ENCODE peak calls at places on chromosomes 13 and 19, in eight cellular contexts. J, O, E, X, G, S, V and A are unnamed samples.

GRCh38 chr19:2227415-2228156 is 8.5 kb downstream of the PLEKHJ1 start:
- DNase-seq in E (peak), J (no peak), X (no peak), S (no peak), V (no peak), G (no peak), O (no peak), A (no peak)

GRCh38 chr13:62088155-62088554 is 672.5 kb upstream of the PCDH20 start:
- DNase-seq in J (no peak), O (no peak), G (no peak), V (no peak), X (no peak), E (no peak), S (no peak), A (no peak)

GRCh38 chr19:18543814-18544475 is 572 bp upstream of the FKBP8 start:
- DNase-seq in G (peak), S (peak), E (peak), J (peak), O (peak), X (no peak), V (peak), A (peak)

GRCh38 chr19:45400192-45400591 is 4.7 kb downstream of the PPP1R13L start:
- DNase-seq in G (peak), O (no peak), X (no peak), S (no peak), J (no peak), V (no peak), E (no peak), A (no peak)

GRCh38 chr13:100075700-100076587 is 12.9 kb upstream of the PCCA start:
- DNase-seq in O (peak), S (no peak), V (no peak), J (no peak), X (no peak), G (no peak), E (no peak), A (no peak)

GRCh38 chr13:79604752-79605151 is 123.8 kb downstream of the NDFIP2 start:
- DNase-seq in J (no peak), S (no peak), E (peak), G (peak), O (no peak), V (no peak), X (no peak), A (no peak)

GRCh38 chr19:27746691-27747380 is 1466.1 kb downstream of the UQCRFS1 start:
- DNase-seq in V (peak), J (no peak), E (peak), G (peak), S (no peak), X (no peak), O (no peak), A (no peak)

GRCh38 chr13:52848455-52849190 is at the start of gene PCDH8:
- DNase-seq in G (no peak), J (no peak), S (peak), E (peak), V (peak), O (no peak), X (no peak), A (no peak)

GRCh38 chr13:40640202-40640601 is 26.2 kb downstream of the FOXO1 start:
- DNase-seq in S (no peak), O (no peak), X (no peak), E (no peak), V (no peak), G (no peak), J (peak), A (no peak)

GRCh38 chr19:32363175-32363574 is 17.8 kb downstream of the ZNF507 start:
- DNase-seq in X (no peak), V (no peak), O (no peak), E (no peak), G (peak), S (no peak), J (no peak), A (no peak)

GRCh38 chr13:113742000-113742441 is 17.0 kb upstream of the TMEM255B start:
- DNase-seq in V (peak), E (peak), S (no peak), O (peak), J (peak), X (no peak), G (peak), A (no peak)

GRCh38 chr19:43731346-43731745 is 15.5 kb downstream of the IRGC start:
- DNase-seq in S (no peak), X (no peak), E (no peak), O (no peak), J (no peak), G (no peak), V (no peak), A (no peak)

GRCh38 chr13:45529758-45530157 is 65.0 kb downstream of the COG3 start:
- DNase-seq in E (no peak), X (no peak), O (no peak), S (no peak), J (no peak), V (no peak), G (peak), A (no peak)

GRCh38 chr19:50387176-50387867 is 3.2 kb downstream of the POLD1 start:
- DNase-seq in J (no peak), X (no peak), V (no peak), S (no peak), G (peak), E (no peak), O (no peak), A (peak)

GRCh38 chr13:45683701-45684100 is 18.4 kb upstream of the CBY2 start:
- DNase-seq in V (no peak), S (no peak), J (no peak), O (no peak), X (no peak), E (peak), G (no peak), A (no peak)

GRCh38 chr19:383040-383439 is 25.9 kb downstream of the C2CD4C start:
- DNase-seq in G (no peak), E (no peak), J (no peak), X (no peak), S (no peak), V (no peak), O (no peak), A (no peak)

GRCh38 chr13:32811297-32811800 is 204.9 kb upstream of the KL start:
- DNase-seq in V (no peak), S (no peak), X (no peak), O (peak), G (peak), E (no peak), J (no peak), A (no peak)

GRCh38 chr13:27442071-27442647 is 8.2 kb downstream of the MTIF3 start:
- DNase-seq in V (peak), J (peak), S (no peak), E (peak), X (no peak), O (no peak), G (peak), A (no peak)

GRCh38 chr13:72448082-72448481 is 279.3 kb downstream of the MZT1 start:
- DNase-seq in J (no peak), O (no peak), S (no peak), V (no peak), E (no peak), X (no peak), G (no peak), A (no peak)

GRCh38 chr19:42254083-42254849 is 662 bp downstream of the ERF start:
- DNase-seq in O (no peak), S (peak), J (peak), V (peak), E (peak), X (no peak), G (peak), A (peak)

GRCh38 chr13:100234524-100235136 is 145.7 kb downstream of the PCCA start:
- DNase-seq in X (no peak), E (no peak), V (no peak), G (no peak), O (peak), S (no peak), J (no peak), A (no peak)

GRCh38 chr13:76646946-76647345 is 239.3 kb downstream of the KCTD12 start:
- DNase-seq in J (no peak), X (no peak), O (peak), S (no peak), V (no peak), G (peak), E (no peak), A (no peak)

GRCh38 chr19:10389863-10390262 is 9.5 kb upstream of the TYK2 start:
- DNase-seq in X (no peak), G (no peak), O (no peak), S (no peak), E (peak), V (peak), J (no peak), A (no peak)

GRCh38 chr19:2702170-2703076 is at the start of gene GNG7:
- DNase-seq in O (peak), X (peak), J (peak), E (peak), V (peak), G (peak), S (peak), A (peak)

GRCh38 chr19:6766357-6767080 is 716 bp downstream of the SH2D3A start:
- DNase-seq in E (no peak), G (peak), X (no peak), J (no peak), V (no peak), S (no peak), O (no peak), A (no peak)

GRCh38 chr13:43730642-43731041 is 56.1 kb downstream of the ENOX1 start:
- DNase-seq in J (no peak), G (peak), E (no peak), X (no peak), O (peak), V (no peak), S (no peak), A (no peak)

GRCh38 chr13:38045278-38046048 is 175.9 kb upstream of the TRPC4 start:
- DNase-seq in G (peak), J (no peak), O (peak), X (no peak), S (no peak), V (no peak), E (peak), A (no peak)

GRCh38 chr19:10260141-10260584 is 8.1 kb downstream of the MRPL4 start:
- DNase-seq in J (no peak), S (no peak), X (no peak), V (peak), O (no peak), E (no peak), G (peak), A (no peak)

GRCh38 chr13:35887028-35887666 is 244.0 kb downstream of the DCLK1 start:
- DNase-seq in G (no peak), S (no peak), E (no peak), J (no peak), V (no peak), X (no peak), O (no peak), A (no peak)

GRCh38 chr13:110044521-110045200 is 258.3 kb upstream of the IRS2 start:
- DNase-seq in V (no peak), J (no peak), S (no peak), E (peak), O (peak), X (no peak), G (no peak), A (no peak)

GRCh38 chr19:2428027-2428690 is 773 bp upstream of the TIMM13 start:
- DNase-seq in E (peak), X (no peak), V (no peak), J (no peak), G (peak), S (no peak), O (no peak), A (no peak)

GRCh38 chr13:36819811-36820140 is 754 bp downstream of the RFXAP start:
- DNase-seq in S (no peak), E (peak), G (peak), O (no peak), J (peak), V (peak), X (no peak), A (no peak)

GRCh38 chr19:44585371-44586141 is 27.8 kb upstream of the IGSF23 start:
- DNase-seq in S (no peak), V (no peak), E (no peak), O (peak), J (no peak), X (no peak), G (peak), A (no peak)

GRCh38 chr19:51488491-51488890 is 10.2 kb downstream of the CEACAM18 start:
- DNase-seq in O (no peak), J (no peak), G (no peak), V (no peak), E (no peak), S (no peak), X (no peak), A (no peak)